ENCODE peak calls at places on chromosomes 7 and 10, in five cellular contexts. B is activated CD4-positive, alpha-beta memory T cell treated with anti-CD3 and anti-CD28 coated beads for 36 hours; X is astrocyte of the spinal cord; N is RPMI8226; V is NCI-H2029. S is an unnamed sample.

GRCh38 chr7:141533149-141533949 is 17.9 kb upstream of the AGK start:
- DNase-seq in V (peak; percentile 79), X (peak; percentile 73), B (peak; percentile 71), N (peak; percentile 91), S (peak; percentile 71)

GRCh38 chr7:19969859-19970493 is 196.6 kb upstream of the TMEM196 start:
- DNase-seq in N (no peak), V (no peak), B (no peak), X (peak; percentile 24), S (peak; percentile 23)

GRCh38 chr7:155071916-155072315 is 1.8 kb downstream of the HTR5A start:
- DNase-seq in X (no peak), V (no peak), B (no peak), N (no peak), S (no peak)

GRCh38 chr7:131293018-131293417 is 34.7 kb upstream of the MKLN1 start:
- DNase-seq in X (peak; percentile 52), V (no peak), B (no peak), N (no peak), S (peak; percentile 74)

GRCh38 chr7:82166666-82167065 is 276.9 kb downstream of the CACNA2D1 start:
- DNase-seq in V (no peak), N (no peak), B (no peak), X (no peak), S (no peak)

GRCh38 chr7:47088329-47089067 is 493.4 kb downstream of the TNS3 start:
- DNase-seq in X (peak; percentile 65), B (peak; percentile 30), V (peak; percentile 47), N (peak; percentile 60), S (peak; percentile 71)

GRCh38 chr10:33390046-33390445 is 55.6 kb upstream of the NRP1 start:
- DNase-seq in N (no peak), V (no peak), X (no peak), B (no peak), S (no peak)

GRCh38 chr10:131702521-131703356 is 198.1 kb upstream of the PPP2R2D start:
- DNase-seq in N (no peak), V (no peak), B (peak; percentile 6), X (no peak), S (no peak)

GRCh38 chr10:26931223-26931622 is 70.5 kb upstream of the ABI1 start:
- DNase-seq in X (no peak), N (no peak), B (peak; percentile 24), V (no peak), S (no peak)

GRCh38 chr7:81682873-81683272 is 87.0 kb downstream of the HGF start:
- DNase-seq in B (no peak), V (no peak), X (no peak), N (no peak), S (no peak)

GRCh38 chr7:73980206-73980605 is 47.8 kb upstream of the ELN start:
- DNase-seq in B (no peak), X (no peak), N (no peak), V (no peak), S (no peak)

GRCh38 chr7:5333121-5334050 is 50.6 kb downstream of the SLC29A4 start:
- DNase-seq in X (no peak), N (no peak), V (no peak), B (no peak), S (no peak)

GRCh38 chr7:69823151-69823744 is 225.0 kb downstream of the AUTS2 start:
- DNase-seq in N (no peak), X (no peak), B (no peak), V (peak; percentile 48), S (no peak)

GRCh38 chr7:14045651-14046050 is 56.2 kb upstream of the ETV1 start:
- DNase-seq in N (no peak), B (no peak), V (no peak), X (no peak), S (no peak)

S was measured in AG10803.